ENCODE peak calls at places on chromosomes 5 and 9, in seven cellular contexts. One of them, this sample, is unnamed.

GRCh38 chr5:57937025-57937424 is 454.4 kb upstream of the ACTBL2 start:
- DNase-seq in body of pancreas: no peak
- DNase-seq in naive thymus-derived CD4-positive, alpha-beta T cell: no peak
- DNase-seq in K562: no peak
- DNase-seq in heart left ventricle: no peak
- DNase-seq in coronary artery: no peak
- DNase-seq in ovary: no peak
- DNase-seq in this sample: no peak

GRCh38 chr5:25544652-25545249 is 900.0 kb upstream of the CDH10 start:
- DNase-seq in naive thymus-derived CD4-positive, alpha-beta T cell: no peak
- DNase-seq in coronary artery: no peak
- DNase-seq in K562: peak; percentile 27
- DNase-seq in body of pancreas: peak; percentile 16
- DNase-seq in ovary: no peak
- DNase-seq in heart left ventricle: no peak
- DNase-seq in this sample: no peak

GRCh38 chr5:7916171-7916804 is 47.3 kb downstream of the MTRR start:
- DNase-seq in body of pancreas: no peak
- DNase-seq in K562: no peak
- DNase-seq in ovary: no peak
- DNase-seq in naive thymus-derived CD4-positive, alpha-beta T cell: no peak
- DNase-seq in heart left ventricle: no peak
- DNase-seq in coronary artery: no peak
- DNase-seq in this sample: no peak

GRCh38 chr5:177600458-177601018 is 606 bp downstream of the B4GALT7 start:
- DNase-seq in naive thymus-derived CD4-positive, alpha-beta T cell: no peak
- DNase-seq in heart left ventricle: no peak
- DNase-seq in body of pancreas: no peak
- DNase-seq in ovary: no peak
- DNase-seq in coronary artery: peak; percentile 52
- DNase-seq in K562: no peak
- DNase-seq in this sample: no peak

GRCh38 chr9:87869082-87869481 is 13.6 kb upstream of the SPATA31E1 start:
- DNase-seq in K562: no peak
- DNase-seq in body of pancreas: no peak
- DNase-seq in heart left ventricle: no peak
- DNase-seq in naive thymus-derived CD4-positive, alpha-beta T cell: no peak
- DNase-seq in ovary: no peak
- DNase-seq in coronary artery: no peak
- DNase-seq in this sample: no peak

GRCh38 chr5:74555991-74556390 is 84.5 kb downstream of the ENC1 start:
- DNase-seq in body of pancreas: no peak
- DNase-seq in naive thymus-derived CD4-positive, alpha-beta T cell: no peak
- DNase-seq in heart left ventricle: no peak
- DNase-seq in ovary: no peak
- DNase-seq in K562: peak; percentile 25
- DNase-seq in coronary artery: no peak
- DNase-seq in this sample: no peak

GRCh38 chr5:135208555-135209494 is 174.8 kb upstream of the PITX1 start:
- DNase-seq in naive thymus-derived CD4-positive, alpha-beta T cell: no peak
- DNase-seq in coronary artery: peak; percentile 87
- DNase-seq in ovary: no peak
- DNase-seq in K562: peak; percentile 16
- DNase-seq in body of pancreas: no peak
- DNase-seq in heart left ventricle: no peak
- DNase-seq in this sample: no peak

GRCh38 chr5:124963236-124963929 is 216.9 kb upstream of the ZNF608 start:
- DNase-seq in heart left ventricle: no peak
- DNase-seq in naive thymus-derived CD4-positive, alpha-beta T cell: no peak
- DNase-seq in body of pancreas: peak; percentile 9
- DNase-seq in K562: no peak
- DNase-seq in coronary artery: no peak
- DNase-seq in ovary: peak; percentile 32
- DNase-seq in this sample: no peak

GRCh38 chr9:127170049-127170448 is 47.6 kb upstream of the ANGPTL2 start:
- DNase-seq in naive thymus-derived CD4-positive, alpha-beta T cell: no peak
- DNase-seq in K562: no peak
- DNase-seq in ovary: no peak
- DNase-seq in heart left ventricle: no peak
- DNase-seq in body of pancreas: no peak
- DNase-seq in coronary artery: no peak
- DNase-seq in this sample: no peak

GRCh38 chr5:132238169-132238744 is 10.6 kb upstream of the P4HA2 start:
- DNase-seq in ovary: peak; percentile 68
- DNase-seq in K562: peak; percentile 86
- DNase-seq in coronary artery: peak; percentile 79
- DNase-seq in heart left ventricle: peak; percentile 60
- DNase-seq in body of pancreas: peak; percentile 82
- DNase-seq in naive thymus-derived CD4-positive, alpha-beta T cell: peak; percentile 53
- DNase-seq in this sample: peak; percentile 36

GRCh38 chr9:137127301-137128157 is 11.4 kb upstream of the GRIN1 start:
- DNase-seq in heart left ventricle: no peak
- DNase-seq in coronary artery: no peak
- DNase-seq in K562: peak; percentile 77
- DNase-seq in naive thymus-derived CD4-positive, alpha-beta T cell: no peak
- DNase-seq in ovary: no peak
- DNase-seq in body of pancreas: peak; percentile 84
- DNase-seq in this sample: no peak

GRCh38 chr9:134966697-134967546 is 49.2 kb upstream of the FCN1 start:
- DNase-seq in K562: no peak
- DNase-seq in coronary artery: no peak
- DNase-seq in body of pancreas: no peak
- DNase-seq in naive thymus-derived CD4-positive, alpha-beta T cell: no peak
- DNase-seq in ovary: no peak
- DNase-seq in heart left ventricle: no peak
- DNase-seq in this sample: no peak

GRCh38 chr5:111111956-111112355 is 19.8 kb downstream of the WDR36 start:
- DNase-seq in K562: no peak
- DNase-seq in ovary: no peak
- DNase-seq in naive thymus-derived CD4-positive, alpha-beta T cell: no peak
- DNase-seq in heart left ventricle: no peak
- DNase-seq in coronary artery: no peak
- DNase-seq in body of pancreas: no peak
- DNase-seq in this sample: no peak

GRCh38 chr9:124415852-124416484 is 726 bp upstream of the PSMB7 start:
- DNase-seq in naive thymus-derived CD4-positive, alpha-beta T cell: no peak
- DNase-seq in K562: no peak
- DNase-seq in coronary artery: no peak
- DNase-seq in ovary: no peak
- DNase-seq in heart left ventricle: no peak
- DNase-seq in body of pancreas: no peak
- DNase-seq in this sample: no peak

GRCh38 chr5:17221843-17222614 is 4.6 kb downstream of the BASP1 start:
- DNase-seq in body of pancreas: no peak
- DNase-seq in K562: no peak
- DNase-seq in naive thymus-derived CD4-positive, alpha-beta T cell: no peak
- DNase-seq in ovary: no peak
- DNase-seq in heart left ventricle: no peak
- DNase-seq in coronary artery: no peak
- DNase-seq in this sample: no peak

GRCh38 chr5:89437450-89438435 is 554.8 kb upstream of the MEF2C start:
- DNase-seq in heart left ventricle: no peak
- DNase-seq in coronary artery: no peak
- DNase-seq in body of pancreas: no peak
- DNase-seq in naive thymus-derived CD4-positive, alpha-beta T cell: no peak
- DNase-seq in K562: no peak
- DNase-seq in ovary: no peak
- DNase-seq in this sample: no peak

GRCh38 chr5:114319821-114320220 is 42.0 kb upstream of the KCNN2 start:
- DNase-seq in ovary: no peak
- DNase-seq in naive thymus-derived CD4-positive, alpha-beta T cell: no peak
- DNase-seq in coronary artery: no peak
- DNase-seq in K562: no peak
- DNase-seq in heart left ventricle: no peak
- DNase-seq in body of pancreas: no peak
- DNase-seq in this sample: no peak

GRCh38 chr9:89435315-89435823 is 62.5 kb downstream of the SEMA4D start:
- DNase-seq in body of pancreas: peak; percentile 73
- DNase-seq in coronary artery: no peak
- DNase-seq in ovary: no peak
- DNase-seq in K562: no peak
- DNase-seq in heart left ventricle: no peak
- DNase-seq in naive thymus-derived CD4-positive, alpha-beta T cell: no peak
- DNase-seq in this sample: no peak

GRCh38 chr9:89436963-89437625 is 60.8 kb downstream of the SEMA4D start:
- DNase-seq in ovary: no peak
- DNase-seq in body of pancreas: peak; percentile 46
- DNase-seq in naive thymus-derived CD4-positive, alpha-beta T cell: peak; percentile 57
- DNase-seq in K562: no peak
- DNase-seq in heart left ventricle: no peak
- DNase-seq in coronary artery: no peak
- DNase-seq in this sample: peak; percentile 31

GRCh38 chr9:89437772-89438171 is 60.1 kb downstream of the SEMA4D start:
- DNase-seq in ovary: no peak
- DNase-seq in naive thymus-derived CD4-positive, alpha-beta T cell: no peak
- DNase-seq in heart left ventricle: no peak
- DNase-seq in body of pancreas: no peak
- DNase-seq in coronary artery: no peak
- DNase-seq in K562: no peak
- DNase-seq in this sample: no peak

GRCh38 chr9:89434636-89435314 is 63.1 kb downstream of the SEMA4D start:
- DNase-seq in coronary artery: no peak
- DNase-seq in body of pancreas: no peak
- DNase-seq in heart left ventricle: no peak
- DNase-seq in K562: no peak
- DNase-seq in naive thymus-derived CD4-positive, alpha-beta T cell: no peak
- DNase-seq in ovary: no peak
- DNase-seq in this sample: no peak

DNA sequence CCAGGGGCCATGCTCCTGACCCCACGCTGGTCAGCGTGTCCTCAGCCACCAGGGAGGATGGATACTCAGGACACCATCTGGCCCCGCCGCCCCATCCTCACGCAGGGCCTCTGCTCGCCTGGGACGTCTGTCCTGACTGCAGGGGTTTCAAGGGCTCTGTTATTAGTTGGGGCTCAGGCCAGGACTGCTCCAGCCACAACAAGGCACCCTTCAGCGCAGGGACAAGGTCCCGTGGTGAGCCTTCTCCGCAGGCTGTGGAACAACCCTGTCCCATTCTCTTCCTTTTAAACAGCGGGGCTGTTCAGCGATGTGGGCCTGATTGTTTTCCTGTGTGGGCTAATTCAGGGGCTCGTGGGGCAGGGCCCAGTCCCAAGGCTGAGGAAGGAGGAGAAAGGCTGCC is 61.6 kb downstream of the SEMA4D start:
- DNase-seq in ovary: no peak
- DNase-seq in heart left ventricle: no peak
- DNase-seq in coronary artery: no peak
- DNase-seq in K562: no peak
- DNase-seq in body of pancreas: no peak
- DNase-seq in naive thymus-derived CD4-positive, alpha-beta T cell: no peak
- DNase-seq in this sample: peak; percentile 80
- H3K27ac ChIP-seq in ovary: no peak overlapping the region
- H3K27ac ChIP-seq in heart left ventricle: no peak overlapping the region
- H3K27ac ChIP-seq in coronary artery: no peak overlapping the region
- H3K27ac ChIP-seq in K562: no peak overlapping the region
- H3K27ac ChIP-seq in body of pancreas: no peak overlapping the region
- H3K27ac ChIP-seq in naive thymus-derived CD4-positive, alpha-beta T cell: peak overlapping the region; percentile 62
- H3K27ac ChIP-seq in this sample: peak overlapping the region; percentile 91

GRCh38 chr5:34652466-34652865 is 3.7 kb upstream of the RAI14 start:
- DNase-seq in heart left ventricle: no peak
- DNase-seq in coronary artery: no peak
- DNase-seq in naive thymus-derived CD4-positive, alpha-beta T cell: no peak
- DNase-seq in body of pancreas: no peak
- DNase-seq in K562: no peak
- DNase-seq in ovary: no peak
- DNase-seq in this sample: no peak

GRCh38 chr5:34652916-34653315 is 3.2 kb upstream of the RAI14 start:
- DNase-seq in coronary artery: no peak
- DNase-seq in body of pancreas: no peak
- DNase-seq in K562: no peak
- DNase-seq in heart left ventricle: no peak
- DNase-seq in ovary: no peak
- DNase-seq in naive thymus-derived CD4-positive, alpha-beta T cell: no peak
- DNase-seq in this sample: no peak

GRCh38 chr5:34651791-34652190 is 4.3 kb upstream of the RAI14 start:
- DNase-seq in body of pancreas: no peak
- DNase-seq in heart left ventricle: no peak
- DNase-seq in K562: no peak
- DNase-seq in coronary artery: no peak
- DNase-seq in ovary: no peak
- DNase-seq in naive thymus-derived CD4-positive, alpha-beta T cell: no peak
- DNase-seq in this sample: no peak

GRCh38 chr5:34648522-34649158 is 7.5 kb upstream of the RAI14 start:
- DNase-seq in heart left ventricle: no peak
- DNase-seq in ovary: no peak
- DNase-seq in naive thymus-derived CD4-positive, alpha-beta T cell: no peak
- DNase-seq in coronary artery: no peak
- DNase-seq in body of pancreas: no peak
- DNase-seq in K562: no peak
- DNase-seq in this sample: no peak

GRCh38 chr5:34648039-34648438 is 8.1 kb upstream of the RAI14 start:
- DNase-seq in body of pancreas: no peak
- DNase-seq in heart left ventricle: no peak
- DNase-seq in naive thymus-derived CD4-positive, alpha-beta T cell: no peak
- DNase-seq in ovary: no peak
- DNase-seq in coronary artery: no peak
- DNase-seq in K562: no peak
- DNase-seq in this sample: no peak
- H3K27ac ChIP-seq in body of pancreas: no peak overlapping the region
- H3K27ac ChIP-seq in heart left ventricle: no peak overlapping the region
- H3K27ac ChIP-seq in naive thymus-derived CD4-positive, alpha-beta T cell: no peak overlapping the region
- H3K27ac ChIP-seq in ovary: no peak overlapping the region
- H3K27ac ChIP-seq in coronary artery: no peak overlapping the region
- H3K27ac ChIP-seq in K562: no peak overlapping the region
- H3K27ac ChIP-seq in this sample: no peak overlapping the region

DNA sequence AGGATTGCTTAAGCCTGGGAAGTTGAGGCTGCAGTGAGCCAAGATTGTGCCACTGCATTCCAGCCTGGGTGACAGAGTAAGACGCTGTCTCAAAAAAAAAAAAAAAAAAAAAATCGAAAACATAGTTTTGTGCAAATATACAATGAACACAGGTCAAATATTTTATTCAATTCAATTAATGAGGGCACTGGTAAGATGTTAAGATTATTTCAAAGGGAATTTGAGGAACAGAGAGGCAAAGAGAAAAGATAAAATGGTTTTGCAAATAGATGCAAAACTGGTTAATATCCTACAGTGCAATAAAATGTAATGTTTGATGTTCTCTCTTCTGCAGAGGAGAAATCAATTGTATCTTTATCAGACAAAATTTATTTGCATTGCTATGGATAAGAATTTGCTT is 39.5 kb upstream of the GNE start:
- DNase-seq in body of pancreas: no peak
- DNase-seq in heart left ventricle: no peak
- DNase-seq in ovary: no peak
- DNase-seq in coronary artery: no peak
- DNase-seq in naive thymus-derived CD4-positive, alpha-beta T cell: no peak
- DNase-seq in K562: no peak
- DNase-seq in this sample: no peak
- H3K27ac ChIP-seq in body of pancreas: no peak overlapping the region
- H3K27ac ChIP-seq in heart left ventricle: no peak overlapping the region
- H3K27ac ChIP-seq in ovary: no peak overlapping the region
- H3K27ac ChIP-seq in coronary artery: no peak overlapping the region
- H3K27ac ChIP-seq in naive thymus-derived CD4-positive, alpha-beta T cell: no peak overlapping the region
- H3K27ac ChIP-seq in K562: no peak overlapping the region
- H3K27ac ChIP-seq in this sample: no peak overlapping the region

DNA sequence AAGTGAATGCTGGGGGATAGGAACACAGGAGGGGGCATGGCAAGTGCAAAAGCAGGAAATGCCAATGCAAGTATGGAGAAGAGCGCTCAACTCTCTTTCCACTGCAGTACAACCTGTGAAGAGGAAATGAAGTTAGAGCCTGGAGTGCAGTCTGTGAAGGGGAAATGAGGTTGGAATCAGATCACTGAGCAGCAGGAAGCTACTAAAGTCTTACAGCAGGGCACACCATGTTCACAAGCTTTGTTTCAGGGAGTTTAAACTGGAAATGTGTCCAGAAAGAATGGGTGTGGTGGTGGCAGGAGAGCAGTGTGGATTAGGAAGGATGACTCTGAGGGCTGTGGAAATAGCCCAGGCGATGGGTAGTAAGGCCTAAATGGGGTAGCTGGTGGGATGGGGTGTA is 15.4 kb downstream of the ARHGEF37 start:
- DNase-seq in K562: no peak
- DNase-seq in coronary artery: no peak
- DNase-seq in heart left ventricle: no peak
- DNase-seq in ovary: no peak
- DNase-seq in body of pancreas: no peak
- DNase-seq in naive thymus-derived CD4-positive, alpha-beta T cell: no peak
- DNase-seq in this sample: no peak
- H3K27ac ChIP-seq in K562: no peak overlapping the region
- H3K27ac ChIP-seq in coronary artery: no peak overlapping the region
- H3K27ac ChIP-seq in heart left ventricle: peak overlapping the region; percentile 52
- H3K27ac ChIP-seq in ovary: no peak overlapping the region
- H3K27ac ChIP-seq in body of pancreas: no peak overlapping the region
- H3K27ac ChIP-seq in naive thymus-derived CD4-positive, alpha-beta T cell: no peak overlapping the region
- H3K27ac ChIP-seq in this sample: no peak overlapping the region

This sample was measured in caudate nucleus.